ENCODE peak calls at places on chromosomes 5 and 9, in nine cellular contexts. E is fibroblast of lung, P is hepatocyte, T is GM23248, H is GM23338, R is DND-41, W is neural progenitor cell, O is K562, V is astrocyte. I is an unnamed sample.

GRCh38 chr5:956178-956761 is 52.3 kb upstream of the NKD2 start:
- DNase-seq in E (no peak), P (no peak), T (no peak), H (no peak), R (no peak), W (no peak), O (no peak), V (no peak), I (no peak)

GRCh38 chr9:105299190-105299854 is 54.9 kb downstream of the SLC44A1 start:
- DNase-seq in E (peak; percentile 95), P (peak; percentile 60), T (peak; percentile 94), H (no peak), R (no peak), W (no peak), O (peak; percentile 65), V (peak; percentile 98), I (no peak)

GRCh38 chr5:30918171-30918570 is 275.3 kb upstream of the CDH6 start:
- DNase-seq in E (no peak), P (peak; percentile 5), T (peak; percentile 40), H (no peak), R (no peak), W (no peak), O (no peak), V (peak; percentile 84), I (no peak)

GRCh38 chr9:128056086-128056485 is 11.0 kb downstream of the NAIF1 start:
- DNase-seq in E (no peak), P (no peak), T (no peak), H (no peak), R (no peak), W (no peak), O (no peak), V (no peak), I (no peak)

GRCh38 chr9:108363321-108363720 is 492.5 kb downstream of the ACTL7B start:
- DNase-seq in E (no peak), P (no peak), T (no peak), H (no peak), R (no peak), W (no peak), O (no peak), V (no peak), I (no peak)

GRCh38 chr5:62948294-62948693 is 369.7 kb downstream of the LRRC70 start:
- DNase-seq in E (no peak), P (no peak), T (no peak), H (no peak), R (no peak), W (no peak), O (no peak), V (no peak), I (no peak)

GRCh38 chr5:122172207-122172606 is 42.9 kb downstream of the ZNF474 start:
- DNase-seq in E (no peak), P (no peak), T (peak; percentile 62), H (no peak), R (no peak), W (no peak), O (no peak), V (no peak), I (no peak)

GRCh38 chr5:82159014-82159413 is 119.1 kb downstream of the RPS23 start:
- DNase-seq in E (peak; percentile 74), P (no peak), T (peak; percentile 85), H (no peak), R (no peak), W (no peak), O (no peak), V (peak; percentile 81), I (no peak)

GRCh38 chr9:70534471-70534870 is 120.0 kb upstream of the KLF9 start:
- DNase-seq in E (peak; percentile 21), P (no peak), T (no peak), H (no peak), R (no peak), W (no peak), O (no peak), V (peak; percentile 21), I (no peak)

GRCh38 chr9:935348-935965 is 41.0 kb upstream of the DMRT3 start:
- DNase-seq in E (no peak), P (peak; percentile 33), T (peak; percentile 41), H (no peak), R (no peak), W (no peak), O (no peak), V (no peak), I (peak; percentile 72)

GRCh38 chr5:28012538-28012937 is 974.2 kb upstream of the CDH9 start:
- DNase-seq in E (no peak), P (no peak), T (peak; percentile 0), H (no peak), R (no peak), W (no peak), O (peak; percentile 14), V (no peak), I (no peak)

GRCh38 chr9:121774715-121775613 is 123.5 kb downstream of the DAB2IP start:
- DNase-seq in E (no peak), P (no peak), T (no peak), H (no peak), R (no peak), W (no peak), O (no peak), V (no peak), I (no peak)

GRCh38 chr5:177497011-177497296 is 450 bp downstream of the PDLIM7 start:
- DNase-seq in E (no peak), P (no peak), T (no peak), H (no peak), R (no peak), W (no peak), O (no peak), V (no peak), I (no peak)

GRCh38 chr5:3002230-3002629 is 250.8 kb upstream of the IRX2 start:
- DNase-seq in E (no peak), P (no peak), T (no peak), H (no peak), R (no peak), W (no peak), O (no peak), V (no peak), I (no peak)

GRCh38 chr5:84290161-84290560 is 94.5 kb downstream of the EDIL3 start:
- DNase-seq in E (no peak), P (peak; percentile 8), T (no peak), H (no peak), R (no peak), W (no peak), O (no peak), V (peak; percentile 79), I (no peak)

GRCh38 chr5:180799194-180799593 is 3.4 kb downstream of the MGAT1 start:
- DNase-seq in E (no peak), P (peak; percentile 69), T (no peak), H (peak; percentile 81), R (no peak), W (peak; percentile 55), O (no peak), V (no peak), I (no peak)

GRCh38 chr5:27124590-27124989 is 86.2 kb upstream of the CDH9 start:
- DNase-seq in E (peak; percentile 8), P (peak; percentile 47), T (peak; percentile 11), H (peak; percentile 69), R (no peak), W (peak; percentile 65), O (peak; percentile 20), V (no peak), I (no peak)

GRCh38 chr5:88680253-88681132 is 202.5 kb downstream of the MEF2C start:
- DNase-seq in E (peak; percentile 45), P (peak; percentile 85), T (peak; percentile 74), H (peak; percentile 84), R (peak; percentile 55), W (peak; percentile 88), O (peak; percentile 75), V (no peak), I (no peak)
- TF ChIP-seq EZH2 in E (peak; percentile 92), P (peak; percentile 81), T (no peak), H (peak; percentile 75), R (no peak), W (peak; percentile 92), O (no peak), V (no peak), I (no peak)

DNA sequence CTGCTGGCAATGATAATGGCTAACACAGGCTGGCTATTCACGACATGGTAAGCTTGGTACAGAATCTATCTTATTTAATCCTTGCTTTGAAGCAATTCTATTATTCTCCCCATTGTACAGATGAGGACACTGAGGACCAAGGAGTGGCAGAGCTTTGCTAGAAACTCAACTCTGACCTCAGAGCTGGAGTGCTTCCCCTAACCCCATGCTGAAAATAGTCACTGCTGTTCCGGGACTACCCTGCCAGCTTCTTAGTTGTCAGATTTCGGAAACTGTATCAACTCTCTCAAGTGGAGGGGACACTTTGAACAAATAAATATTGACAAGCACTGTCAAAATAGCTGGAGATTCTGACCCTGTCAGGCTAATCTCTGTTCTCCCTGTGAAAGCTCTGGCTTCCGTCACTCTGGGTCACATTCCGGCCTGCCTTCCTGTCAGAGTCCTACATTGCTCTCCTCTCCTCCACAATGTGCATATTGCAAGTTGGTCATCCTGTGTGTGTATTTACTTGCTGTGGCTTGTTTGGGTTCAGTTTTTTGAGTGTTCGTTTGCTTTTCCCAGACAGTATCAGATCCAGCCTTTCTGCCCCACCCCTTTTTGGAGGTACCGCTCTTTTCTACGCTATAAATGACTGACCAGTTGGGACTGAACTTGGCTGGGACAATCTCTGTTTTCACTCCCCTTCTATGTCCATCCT is 134.3 kb upstream of the MAP1B start:
- DNase-seq in E (no peak), P (no peak), T (no peak), H (no peak), R (no peak), W (no peak), O (no peak), V (no peak), I (no peak)
- H3K27ac ChIP-seq in E (no peak overlapping the region), P (no peak overlapping the region), T (no peak overlapping the region), H (no peak overlapping the region), R (no peak overlapping the region), W (no peak overlapping the region), O (no peak overlapping the region), V (no peak overlapping the region), I (no peak overlapping the region)

GRCh38 chr9:36401897-36402480 is 1.9 kb upstream of the RNF38 start:
- DNase-seq in E (no peak), P (peak; percentile 18), T (no peak), H (no peak), R (no peak), W (no peak), O (no peak), V (no peak), I (no peak)
- H3K4me3 ChIP-seq in E (no peak overlapping the region), P (no peak overlapping the region), T (peak overlapping the region; percentile 84), H (peak overlapping the region; percentile 70), R (peak overlapping the region; percentile 64), W (peak overlapping the region; percentile 75), O (no peak overlapping the region), V (no peak overlapping the region), I (peak overlapping the region; percentile 85)

DNA sequence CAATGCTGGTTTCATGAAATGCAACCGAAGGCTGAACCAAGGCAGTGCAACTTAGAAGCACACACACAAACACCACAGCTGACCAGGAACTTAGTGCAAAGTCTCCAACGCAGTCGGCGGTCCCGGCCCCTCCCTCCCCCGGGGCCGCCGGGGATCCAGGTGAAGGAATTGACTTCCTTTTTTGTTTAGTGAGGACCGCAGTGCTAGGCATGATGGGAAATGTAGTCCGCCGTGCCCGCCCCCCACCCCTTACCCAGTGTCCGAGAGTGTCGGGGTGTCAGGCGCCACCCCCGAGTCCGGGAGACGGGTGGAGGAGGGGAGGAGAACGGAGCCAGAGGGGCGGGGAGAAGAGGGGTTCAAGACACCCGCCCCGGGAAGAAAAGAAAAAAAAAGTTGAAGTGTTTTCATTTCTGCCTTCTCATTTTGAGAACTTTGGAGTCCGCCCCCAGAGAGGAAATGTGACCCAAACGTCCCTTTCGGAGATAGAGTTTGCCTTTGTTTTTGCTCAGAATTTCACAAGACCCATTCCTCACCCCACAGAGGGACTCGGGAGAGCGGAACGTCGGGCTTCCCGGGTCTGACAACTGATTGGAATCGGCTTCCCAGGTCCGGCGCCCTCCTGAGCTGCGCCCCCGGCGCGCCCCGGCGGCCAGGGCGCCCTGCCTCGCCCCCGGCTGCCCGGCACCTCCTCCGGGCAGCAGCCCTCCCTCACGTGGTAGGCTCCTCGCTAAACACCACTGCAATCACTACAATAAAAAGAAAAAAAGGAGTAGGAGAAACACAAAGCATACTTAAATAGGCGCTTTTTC is 2.0 kb downstream of the IER5L start:
- DNase-seq in E (peak; percentile 95), P (peak; percentile 93), T (peak; percentile 88), H (peak; percentile 90), R (peak; percentile 54), W (peak; percentile 92), O (peak; percentile 93), V (peak; percentile 81), I (no peak)
- TF ChIP-seq EZH2 in E (no peak), P (no peak), T (no peak), H (peak; percentile 68), R (peak; percentile 88), W (no peak), O (no peak), V (no peak), I (no peak)

I was measured in SK-N-MC.